ENCODE peak calls at places on chromosome 9, in four cellular contexts. K is CD8-positive, alpha-beta T cell; P is activated CD4-positive, alpha-beta memory T cell treated with anti-CD3 and anti-CD28 coated beads, Interleukin-2, amount 10 ng/mL, durations not matched to agents 7 days and 5 days; V is GM06990. A is an unnamed sample.

GRCh38 chr9:98442114-98442513 is 186.7 kb upstream of the TBC1D2 start:
- DNase-seq in P (no peak), V (no peak), K (no peak), A (no peak)

GRCh38 chr9:97419315-97419867 is 7.5 kb downstream of the TDRD7 start:
- DNase-seq in P (no peak), K (no peak), V (no peak), A (no peak)

GRCh38 chr9:127971357-127972315 is 9.2 kb downstream of the EEIG1 start:
- DNase-seq in V (no peak), K (no peak), P (peak), A (no peak)

GRCh38 chr9:37592108-37592951 is at the start of gene TOMM5:
- DNase-seq in P (peak), V (peak), K (peak), A (peak)

GRCh38 chr9:99249619-99250018 is 27.5 kb downstream of the SEC61B start:
- DNase-seq in K (no peak), P (peak), V (no peak), A (no peak)

GRCh38 chr9:80074439-80074838 is 502.7 kb downstream of the TLE4 start:
- DNase-seq in P (no peak), V (no peak), K (no peak), A (no peak)

GRCh38 chr9:17669206-17669605 is 90.3 kb downstream of the SH3GL2 start:
- DNase-seq in P (no peak), V (no peak), K (no peak), A (no peak)

GRCh38 chr9:86660146-86660545 is 287.2 kb downstream of the GAS1 start:
- DNase-seq in K (no peak), V (no peak), P (no peak), A (no peak)

GRCh38 chr9:2923810-2924768 is 80.2 kb upstream of the PUM3 start:
- DNase-seq in V (no peak), K (no peak), P (no peak), A (no peak)

GRCh38 chr9:137045294-137046093 is 483 bp downstream of the NPDC1 start:
- DNase-seq in V (no peak), P (no peak), K (no peak), A (no peak)

GRCh38 chr9:20744046-20744630 is 60.1 kb downstream of the FOCAD start:
- DNase-seq in P (no peak), K (no peak), V (no peak), A (no peak)

GRCh38 chr9:5688109-5688508 is 59.2 kb downstream of the RIC1 start:
- DNase-seq in V (no peak), P (no peak), K (no peak), A (no peak)

GRCh38 chr9:96478829-96479371 is 28.9 kb downstream of the HABP4 start:
- DNase-seq in P (peak), K (no peak), V (peak), A (no peak)

GRCh38 chr9:93321220-93321610 is 130.3 kb upstream of the FAM120A start:
- DNase-seq in K (no peak), P (no peak), V (no peak), A (no peak)

GRCh38 chr9:114811969-114812636 is 6.3 kb upstream of the TNFSF15 start:
- DNase-seq in V (no peak), K (no peak), P (no peak), A (no peak)

GRCh38 chr9:68878450-68878849 is 135.5 kb downstream of the PRKACG start:
- DNase-seq in K (no peak), V (no peak), P (no peak), A (no peak)

GRCh38 chr9:107155244-107155817 is 127.7 kb upstream of the RAD23B start:
- DNase-seq in P (no peak), K (no peak), V (no peak), A (no peak)

GRCh38 chr9:87464110-87464991 is 33.3 kb upstream of the DAPK1 start:
- DNase-seq in P (no peak), V (peak), K (no peak), A (peak)

GRCh38 chr9:135526089-135526729 is 5.0 kb downstream of the LCN1 start:
- DNase-seq in V (no peak), K (no peak), P (no peak), A (no peak)

A was measured in GM13976.